ENCODE peak calls at places on chromosome 20, in five cellular contexts. K is heart right ventricle, E is hepatocyte, L is adrenal gland, B is GM23338. M is an unnamed sample.

GRCh38 chr20:22490287-22491187 is 93.8 kb downstream of the FOXA2 start:
- DNase-seq in K (no peak), E (peak; percentile 92), B (peak; percentile 61), L (no peak), M (peak; percentile 34)

GRCh38 chr20:6559791-6560190 is 207.7 kb upstream of the BMP2 start:
- DNase-seq in K (no peak), E (no peak), B (no peak), L (no peak), M (no peak)

GRCh38 chr20:64121586-64121985 is 14.2 kb upstream of the NPBWR2 start:
- DNase-seq in B (no peak), E (no peak), K (no peak), L (no peak), M (no peak)

GRCh38 chr20:38145094-38146075 is 19.7 kb downstream of the TGM2 start:
- DNase-seq in L (no peak), B (no peak), K (no peak), E (no peak), M (no peak)

GRCh38 chr20:38573381-38573780 is 7.6 kb upstream of the ADIG start:
- DNase-seq in L (no peak), K (no peak), E (no peak), B (no peak), M (no peak)

GRCh38 chr20:48791666-48792071 is 36.1 kb downstream of the PREX1 start:
- DNase-seq in K (no peak), B (no peak), L (peak; percentile 25), E (no peak), M (no peak)

GRCh38 chr20:11159728-11160127 is 485.9 kb upstream of the JAG1 start:
- DNase-seq in K (no peak), E (peak; percentile 13), B (no peak), L (no peak), M (no peak)

GRCh38 chr20:18632196-18632789 is 44.4 kb downstream of the DTD1 start:
- DNase-seq in B (peak; percentile 88), K (peak; percentile 57), E (peak; percentile 86), L (peak; percentile 77), M (peak; percentile 78)

GRCh38 chr20:21705466-21706344 is at the start of gene PAX1:
- DNase-seq in E (peak; percentile 45), L (no peak), K (no peak), B (peak; percentile 52), M (peak; percentile 64)

GRCh38 chr20:768426-768978 is at the start of gene SLC52A3:
- DNase-seq in E (peak; percentile 58), K (peak; percentile 30), L (no peak), B (peak; percentile 80), M (peak; percentile 39)

GRCh38 chr20:30489604-30490003 is 767.9 kb upstream of the DEFB115 start:
- DNase-seq in L (no peak), K (no peak), B (peak; percentile 54), E (no peak), M (no peak)

GRCh38 chr20:7459123-7459522 is 481.1 kb downstream of the HAO1 start:
- DNase-seq in L (no peak), E (no peak), K (no peak), B (no peak), M (no peak)

GRCh38 chr20:6765469-6766058 is 1.9 kb upstream of the BMP2 start:
- DNase-seq in L (no peak), E (peak; percentile 49), K (no peak), B (peak; percentile 59), M (no peak)

GRCh38 chr20:34970193-34971037 is 14.7 kb downstream of the MYH7B start:
- DNase-seq in L (no peak), E (no peak), K (no peak), B (no peak), M (no peak)

DNA sequence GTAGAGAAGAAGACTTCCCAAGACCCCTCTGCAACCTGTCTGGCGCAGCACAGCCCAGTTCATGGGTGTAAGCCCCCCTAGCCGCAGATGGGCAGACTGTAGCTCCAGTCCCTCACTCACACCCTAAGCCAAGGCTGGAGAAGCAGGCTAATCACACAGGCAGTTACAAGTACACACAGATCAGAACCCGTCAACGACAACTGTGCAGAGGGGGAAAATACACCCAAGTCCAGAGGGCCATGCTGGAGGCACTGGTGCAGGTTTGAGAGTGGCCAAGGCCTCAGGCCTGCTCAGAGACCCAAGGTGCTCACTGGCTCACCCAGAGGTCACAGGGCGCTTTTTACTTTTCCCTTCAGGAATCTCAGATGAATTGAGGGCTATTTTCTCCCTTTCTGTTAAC is 106.1 kb downstream of the NOL4L start:
- DNase-seq in B (no peak), K (no peak), L (peak; percentile 6), E (peak; percentile 7), M (no peak)
- TF ChIP-seq CTCF in B (no peak), K (no peak), L (no peak), E (no peak), M (no peak)

GRCh38 chr20:63115651-63116411 is 100.1 kb downstream of the YTHDF1 start:
- DNase-seq in E (no peak), K (peak; percentile 5), B (no peak), L (no peak), M (no peak)

GRCh38 chr20:63114006-63114692 is 101.8 kb downstream of the YTHDF1 start:
- DNase-seq in B (no peak), E (no peak), L (no peak), K (peak; percentile 2), M (no peak)

GRCh38 chr20:63116412-63117106 is 99.4 kb downstream of the YTHDF1 start:
- DNase-seq in B (peak; percentile 80), K (peak; percentile 25), E (peak; percentile 64), L (peak; percentile 21), M (peak; percentile 90)

GRCh38 chr20:63114693-63115069 is 101.2 kb downstream of the YTHDF1 start:
- DNase-seq in K (peak; percentile 1), L (no peak), B (no peak), E (no peak), M (no peak)

GRCh38 chr20:63112491-63113219 is 103.3 kb downstream of the YTHDF1 start:
- DNase-seq in L (no peak), B (no peak), E (no peak), K (peak; percentile 1), M (no peak)
- TF ChIP-seq CTCF in L (no peak), B (no peak), E (no peak), K (no peak), M (no peak)

GRCh38 chr20:40892642-40893041 is 136.0 kb upstream of the TOP1 start:
- DNase-seq in L (no peak), K (no peak), B (peak; percentile 12), E (no peak), M (no peak)
- TF ChIP-seq CTCF in L (no peak), K (no peak), B (no peak), E (no peak), M (no peak)

GRCh38 chr20:17626217-17627007 is 55.6 kb downstream of the RRBP1 start:
- DNase-seq in E (peak; percentile 44), K (peak; percentile 56), L (no peak), B (no peak), M (no peak)

GRCh38 chr20:17629678-17630089 is 52.4 kb downstream of the RRBP1 start:
- DNase-seq in L (no peak), E (no peak), K (no peak), B (no peak), M (no peak)

GRCh38 chr20:17627101-17627950 is 54.7 kb downstream of the RRBP1 start:
- DNase-seq in L (no peak), B (no peak), E (no peak), K (no peak), M (no peak)

GRCh38 chr20:17629025-17629424 is 53.0 kb downstream of the RRBP1 start:
- DNase-seq in B (no peak), E (no peak), K (no peak), L (no peak), M (no peak)

GRCh38 chr20:17628101-17628841 is 53.8 kb downstream of the RRBP1 start:
- DNase-seq in K (no peak), B (no peak), E (no peak), L (no peak), M (no peak)
- TF ChIP-seq CTCF in K (no peak), B (no peak), E (no peak), L (no peak), M (no peak)

GRCh38 chr20:51385941-51386530 is 156.5 kb downstream of the NFATC2 start:
- DNase-seq in E (no peak), B (peak; percentile 76), K (no peak), L (no peak), M (no peak)
- TF ChIP-seq CTCF in E (peak; percentile 33), B (peak; percentile 64), K (peak; percentile 61), L (peak; percentile 52), M (peak; percentile 47)

GRCh38 chr20:2093200-2093781 is 8.3 kb upstream of the STK35 start:
- DNase-seq in L (no peak), K (no peak), B (peak; percentile 80), E (peak; percentile 39), M (peak; percentile 23)
- TF ChIP-seq CTCF in L (peak; percentile 50), K (peak; percentile 22), B (peak; percentile 96), E (peak; percentile 68), M (peak; percentile 50)

DNA sequence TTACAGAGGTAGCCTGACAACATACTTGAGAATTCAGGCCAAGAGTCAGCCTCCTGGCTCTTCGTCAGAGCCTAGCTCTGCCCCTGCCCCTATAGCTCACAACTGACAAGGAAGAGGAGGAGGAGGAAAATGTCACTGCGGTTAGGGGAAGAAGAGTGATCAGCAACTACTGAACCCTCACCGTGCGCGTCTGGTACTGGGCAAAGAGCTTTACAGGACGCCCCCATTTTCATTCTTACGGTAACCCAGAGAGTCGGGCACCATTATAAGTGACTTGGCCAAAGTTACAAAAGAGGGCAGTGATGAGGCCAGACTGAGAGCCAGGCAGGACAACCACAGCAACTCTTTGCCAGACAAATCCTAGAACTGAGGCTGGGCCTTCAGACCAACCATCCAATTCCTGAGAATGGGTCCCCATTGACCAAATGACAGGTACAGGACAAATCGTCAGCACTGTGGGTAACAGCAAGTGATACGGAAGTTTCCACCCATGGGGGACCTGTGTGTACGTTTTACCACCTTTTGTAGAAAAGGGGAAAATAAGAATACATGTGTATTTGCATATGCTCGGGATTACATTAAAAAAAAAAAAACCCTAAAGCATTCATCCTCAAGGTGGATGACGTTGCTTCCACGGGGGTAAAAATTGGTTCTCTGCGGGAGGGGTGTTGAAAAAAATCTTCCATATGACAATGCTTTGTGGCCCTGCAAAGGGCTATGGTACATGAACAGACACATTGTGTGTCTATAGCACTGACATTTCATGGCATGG is 118.1 kb downstream of the NFATC2 start:
- DNase-seq in K (no peak), E (no peak), B (no peak), L (no peak), M (no peak)
- TF ChIP-seq CTCF in K (no peak), E (no peak), B (no peak), L (no peak), M (no peak)

DNA sequence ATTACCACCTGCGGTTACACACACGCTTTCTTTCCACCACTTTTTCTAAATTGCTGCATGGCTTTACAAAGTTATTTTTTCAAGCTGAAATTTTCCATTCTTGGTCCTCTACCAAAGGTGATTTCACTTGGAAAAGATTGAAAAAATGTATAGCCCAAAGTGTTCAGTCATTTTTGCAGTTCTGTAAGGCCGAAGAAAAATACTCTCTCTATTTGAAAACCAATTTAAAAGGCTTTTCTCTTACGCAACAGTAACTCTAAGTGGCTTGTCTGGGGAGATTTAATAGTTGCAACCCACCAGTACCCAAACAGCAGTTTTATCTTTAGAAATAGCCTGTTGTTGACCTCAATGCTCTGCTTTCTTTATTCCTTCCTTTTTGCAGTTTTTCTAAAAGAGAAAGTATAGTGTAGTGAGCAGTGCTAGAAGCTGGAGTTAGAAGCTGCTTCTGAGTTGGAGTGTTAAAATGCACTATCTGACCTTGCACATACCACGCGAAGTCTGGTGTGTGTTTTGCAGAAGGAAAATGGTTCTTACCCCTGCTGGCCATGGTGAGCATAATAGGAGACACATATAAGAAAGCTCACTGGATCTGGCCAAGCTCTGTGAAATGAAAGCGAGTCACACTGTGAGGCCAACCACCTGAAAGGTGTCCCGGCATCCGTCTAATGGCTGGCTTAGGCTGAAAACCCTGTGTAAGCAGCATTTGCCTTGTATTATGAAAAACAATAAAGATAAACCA is 271.6 kb upstream of the PRND start:
- DNase-seq in L (no peak), E (peak; percentile 46), K (no peak), B (peak; percentile 25), M (no peak)
- TF ChIP-seq CTCF in L (peak; percentile 15), E (peak; percentile 30), K (no peak), B (peak; percentile 26), M (peak; percentile 25)